ENCODE peak calls at places on chromosome 22, in four cellular contexts. S, Q, Z and X are unnamed samples.

GRCh38 chr22:49021097-49021925 is 806.4 kb downstream of the BRD1 start:
- DNase-seq in S (no peak), Q (no peak), Z (no peak), X (no peak)

GRCh38 chr22:50206599-50206998 is 5.8 kb downstream of the SELENOO start:
- DNase-seq in S (peak), Q (no peak), Z (peak), X (peak)

GRCh38 chr22:50599816-50600454 is 658 bp upstream of the MAPK8IP2 start:
- DNase-seq in S (peak), Q (no peak), Z (peak), X (peak)

GRCh38 chr22:17938484-17938924 is 85.9 kb downstream of the MICAL3 start:
- DNase-seq in S (no peak), Q (no peak), Z (no peak), X (peak)

GRCh38 chr22:50174382-50175190 is 4.1 kb downstream of the PANX2 start:
- DNase-seq in S (no peak), Q (no peak), Z (no peak), X (no peak)

GRCh38 chr22:30305519-30305905 is 16.2 kb upstream of the CASTOR1 start:
- DNase-seq in S (no peak), Q (peak), Z (peak), X (peak)

GRCh38 chr22:19097518-19097917 is 24.7 kb downstream of the DGCR2 start:
- DNase-seq in S (no peak), Q (no peak), Z (no peak), X (no peak)

GRCh38 chr22:28855355-28856094 is 27.8 kb upstream of the ZNRF3 start:
- DNase-seq in S (peak), Q (peak), Z (peak), X (peak)

GRCh38 chr22:27435839-27436581 is 365.5 kb downstream of the MN1 start:
- DNase-seq in S (peak), Q (no peak), Z (peak), X (peak)

GRCh38 chr22:47195676-47196492 is 433.4 kb downstream of the TBC1D22A start:
- DNase-seq in S (no peak), Q (no peak), Z (no peak), X (peak)

GRCh38 chr22:20720692-20721408 is 53.1 kb upstream of the SERPIND1 start:
- DNase-seq in S (no peak), Q (no peak), Z (no peak), X (no peak)

GRCh38 chr22:17167486-17167885 is 8.4 kb upstream of the HDHD5 start:
- DNase-seq in S (no peak), Q (no peak), Z (no peak), X (no peak)

GRCh38 chr22:27011717-27012116 is 354.3 kb downstream of the MIAT start:
- DNase-seq in S (no peak), Q (no peak), Z (no peak), X (no peak)

GRCh38 chr22:35072939-35073338 is 7.0 kb downstream of the ISX start:
- DNase-seq in S (no peak), Q (no peak), Z (no peak), X (peak)

GRCh38 chr22:48145738-48146137 is 1383.3 kb downstream of the TBC1D22A start:
- DNase-seq in S (no peak), Q (no peak), Z (no peak), X (no peak)

GRCh38 chr22:24400726-24401596 is 26.4 kb upstream of the ADORA2A start:
- DNase-seq in S (no peak), Q (no peak), Z (no peak), X (no peak)

GRCh38 chr22:47092896-47093311 is 330.5 kb downstream of the TBC1D22A start:
- DNase-seq in S (no peak), Q (no peak), Z (no peak), X (peak)

GRCh38 chr22:27116295-27116694 is 458.9 kb downstream of the MIAT start:
- DNase-seq in S (no peak), Q (no peak), Z (no peak), X (no peak)

GRCh38 chr22:21764038-21764804 is 28.6 kb upstream of the YPEL1 start:
- DNase-seq in S (no peak), Q (no peak), Z (no peak), X (no peak)

GRCh38 chr22:49212466-49212865 is 615.2 kb downstream of the BRD1 start:
- DNase-seq in S (no peak), Q (no peak), Z (no peak), X (no peak)

GRCh38 chr22:49372530-49373288 is 455.0 kb downstream of the BRD1 start:
- DNase-seq in S (no peak), Q (peak), Z (no peak), X (no peak)

GRCh38 chr22:17104336-17104935 is 16.7 kb downstream of the TMEM121B start:
- DNase-seq in S (no peak), Q (no peak), Z (no peak), X (no peak)

GRCh38 chr22:28741758-28742561 is at the start of the genes CHEK2 and HSCB:
- DNase-seq in S (peak), Q (peak), Z (peak), X (peak)

GRCh38 chr22:50627914-50628542 is at the start of gene ARSA:
- DNase-seq in S (peak), Q (peak), Z (peak), X (peak)

GRCh38 chr22:49255741-49256318 is 571.8 kb downstream of the BRD1 start:
- DNase-seq in S (no peak), Q (no peak), Z (no peak), X (no peak)

GRCh38 chr22:30277547-30278344 is 11.1 kb upstream of the OSM start:
- DNase-seq in S (no peak), Q (no peak), Z (peak), X (peak)

GRCh38 chr22:29470159-29470855 is 9.7 kb upstream of the NEFH start:
- DNase-seq in S (peak), Q (peak), Z (peak), X (peak)

GRCh38 chr22:31495343-31495742 is 993 bp upstream of the SFI1 start:
- DNase-seq in S (no peak), Q (no peak), Z (no peak), X (no peak)

GRCh38 chr22:42344391-42344861 is 74.0 kb upstream of the TCF20 start:
- DNase-seq in S (peak), Q (no peak), Z (no peak), X (peak)

GRCh38 chr22:49417833-49418232 is 409.8 kb downstream of the BRD1 start:
- DNase-seq in S (no peak), Q (no peak), Z (no peak), X (no peak)

GRCh38 chr22:42277988-42278776 is 7.7 kb upstream of the TCF20 start:
- DNase-seq in S (no peak), Q (no peak), Z (peak), X (peak)

GRCh38 chr22:29126670-29127069 is 53.8 kb downstream of the KREMEN1 start:
- DNase-seq in S (no peak), Q (no peak), Z (no peak), X (no peak)

GRCh38 chr22:36873614-36874308 is 13.0 kb downstream of the NCF4 start:
- DNase-seq in S (peak), Q (no peak), Z (peak), X (peak)

GRCh38 chr22:20491346-20491745 is 4.2 kb downstream of the KLHL22 start:
- DNase-seq in S (no peak), Q (no peak), Z (no peak), X (no peak)

GRCh38 chr22:45831394-45831793 is 145.6 kb downstream of the WNT7B start:
- DNase-seq in S (no peak), Q (no peak), Z (peak), X (peak)
- TF ChIP-seq CTCF in S (peak), Q (no peak), Z (peak), X (peak)

DNA sequence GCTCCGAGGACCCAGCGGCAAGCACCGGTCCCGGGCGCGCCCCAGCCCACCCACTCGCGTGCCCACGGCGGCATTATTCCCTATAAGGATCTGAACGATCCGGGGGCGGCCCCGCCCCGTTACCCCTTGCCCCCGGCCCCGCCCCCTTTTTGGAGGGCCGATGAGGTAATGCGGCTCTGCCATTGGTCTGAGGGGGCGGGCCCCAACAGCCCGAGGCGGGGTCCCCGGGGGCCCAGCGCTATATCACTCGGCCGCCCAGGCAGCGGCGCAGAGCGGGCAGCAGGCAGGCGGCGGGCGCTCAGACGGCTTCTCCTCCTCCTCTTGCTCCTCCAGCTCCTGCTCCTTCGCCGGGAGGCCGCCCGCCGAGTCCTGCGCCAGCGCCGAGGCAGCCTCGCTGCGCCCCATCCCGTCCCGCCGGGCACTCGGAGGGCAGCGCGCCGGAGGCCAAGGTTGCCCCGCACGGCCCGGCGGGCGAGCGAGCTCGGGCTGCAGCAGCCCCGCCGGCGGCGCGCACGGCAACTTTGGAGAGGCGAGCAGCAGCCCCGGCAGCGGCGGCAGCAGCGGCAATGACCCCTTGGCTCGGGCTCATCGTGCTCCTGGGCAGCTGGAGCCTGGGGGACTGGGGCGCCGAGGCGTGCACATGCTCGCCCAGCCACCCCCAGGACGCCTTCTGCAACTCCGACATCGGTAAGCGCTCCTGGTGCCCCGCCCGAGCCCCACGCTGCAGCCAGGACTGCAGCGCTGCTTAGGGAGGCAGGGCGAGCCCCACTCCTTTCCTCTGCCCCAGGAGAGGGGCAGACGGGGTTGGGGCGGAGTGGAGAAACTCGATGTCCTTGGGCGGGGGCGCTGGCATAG is at the start of gene TIMP3:
- DNase-seq in S (peak), Q (peak), Z (no peak), X (peak)
- H3K4me3 ChIP-seq in S (peak), Q (peak), Z (no peak), X (peak)

DNA sequence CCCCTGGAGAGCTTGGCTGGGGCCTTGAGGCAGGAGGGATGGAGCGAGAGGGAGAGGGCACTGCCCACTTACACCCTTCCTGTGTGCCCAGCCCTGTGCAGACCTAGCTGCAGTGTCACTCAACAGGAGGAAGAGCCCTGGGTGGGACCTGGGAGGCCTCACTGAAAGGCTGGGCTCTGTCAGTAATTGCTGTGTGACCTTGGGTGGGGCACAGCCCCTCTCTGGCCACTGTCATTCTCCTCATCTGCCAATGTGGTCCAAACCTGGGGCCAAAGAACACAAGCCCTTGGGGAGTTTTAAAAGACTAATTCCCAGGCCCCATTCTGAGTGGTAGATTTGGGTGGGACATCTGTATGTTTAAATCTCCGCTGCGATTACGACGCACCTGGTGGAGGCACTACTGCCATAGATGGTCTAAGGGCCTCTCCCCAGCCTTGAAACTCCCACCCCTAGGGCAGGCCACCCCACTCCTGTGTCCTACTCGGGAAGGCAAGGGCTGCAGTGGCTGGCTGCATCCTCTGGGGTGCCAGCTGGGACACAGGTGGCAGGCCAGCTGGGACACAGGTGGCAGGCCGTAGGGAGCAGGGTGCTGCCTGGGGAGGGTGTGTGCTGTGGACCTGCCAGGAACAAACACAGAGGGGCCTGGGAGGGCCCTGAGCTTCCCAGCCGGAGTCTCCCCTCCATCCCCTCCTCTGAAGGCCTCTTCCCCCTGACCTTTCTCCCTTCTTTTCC is 12.3 kb upstream of the SOX10 start:
- DNase-seq in S (no peak), Q (no peak), Z (no peak), X (no peak)
- TF ChIP-seq CTCF in S (no peak), Q (no peak), Z (no peak), X (no peak)

DNA sequence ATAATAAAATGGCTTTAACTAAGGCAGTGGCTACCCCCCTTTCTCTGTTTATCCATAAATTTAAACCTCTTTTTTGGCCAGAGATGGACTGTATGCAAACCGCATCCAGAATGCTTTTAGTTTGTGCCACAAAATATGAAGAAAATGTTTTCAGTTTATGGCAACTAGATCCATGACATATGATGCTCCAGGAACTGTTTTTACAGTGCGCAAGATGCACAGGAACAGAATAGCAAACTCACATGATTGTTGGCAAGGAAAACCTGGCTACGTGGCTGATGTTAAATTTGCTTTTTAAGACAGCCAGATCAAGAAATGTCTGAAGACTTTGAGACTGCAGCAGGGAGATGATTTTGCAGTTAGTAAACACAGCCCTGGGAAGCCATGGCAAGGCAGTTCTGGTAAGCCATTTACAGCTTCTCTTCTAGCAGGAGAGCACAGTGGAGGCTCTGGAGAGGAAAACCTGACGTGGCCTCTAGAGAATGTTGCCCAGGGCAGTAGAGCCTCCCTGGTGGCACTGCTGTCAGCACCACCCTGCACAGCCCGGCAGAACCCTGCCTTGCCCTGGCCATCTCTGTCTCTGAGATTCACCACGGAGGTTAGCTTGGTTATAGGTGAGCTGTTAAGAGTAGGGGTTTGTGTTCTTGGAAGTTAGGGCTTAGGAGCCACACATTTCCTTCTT is 69.8 kb upstream of the TNRC6B start:
- DNase-seq in S (no peak), Q (no peak), Z (no peak), X (peak)
- H3K4me3 ChIP-seq in S (no peak), Q (no peak), Z (peak), X (no peak)

DNA sequence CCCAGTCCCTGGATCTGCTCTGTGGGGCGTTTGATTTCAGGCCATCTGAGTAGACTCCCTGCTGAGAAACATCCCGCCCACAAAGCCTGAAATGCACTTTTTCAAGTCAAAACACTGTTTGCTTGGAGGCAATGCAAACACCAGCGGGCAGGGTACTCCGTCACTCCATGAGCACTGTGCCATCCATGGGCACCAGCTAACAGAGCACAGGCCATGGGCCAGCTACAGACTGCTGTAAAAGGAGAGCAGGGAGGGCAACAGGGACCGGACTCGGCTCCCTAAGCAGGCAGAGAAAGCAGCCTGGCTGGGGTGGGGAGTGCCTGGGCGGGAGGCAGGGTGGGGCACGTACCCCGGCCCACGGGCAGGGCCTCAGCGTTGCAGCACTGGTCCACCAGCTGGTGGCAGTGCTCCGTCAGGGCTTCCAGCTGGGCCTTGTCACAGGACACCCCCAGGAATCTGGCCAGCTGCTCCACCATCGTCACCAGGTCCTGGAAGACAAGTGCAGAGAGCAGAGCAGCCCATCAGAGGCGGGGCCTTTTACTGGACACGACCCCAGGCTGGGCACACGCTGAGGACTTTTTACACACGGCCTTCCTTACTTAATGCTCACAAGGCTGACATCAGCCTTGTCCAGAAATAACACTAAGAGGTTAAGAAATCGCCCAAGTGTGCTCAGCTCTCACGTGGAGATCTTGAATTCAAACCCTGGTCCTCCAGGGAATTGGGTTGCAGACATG is 16.8 kb upstream of the EFCAB6 start:
- DNase-seq in S (peak), Q (peak), Z (no peak), X (peak)
- TF ChIP-seq CTCF in S (peak), Q (no peak), Z (no peak), X (peak)

GRCh38 chr22:25965331-25965730 is 203.9 kb upstream of the SEZ6L start:
- DNase-seq in S (no peak), Q (no peak), Z (no peak), X (no peak)

GRCh38 chr22:25962711-25963110 is 206.6 kb upstream of the SEZ6L start:
- DNase-seq in S (no peak), Q (no peak), Z (no peak), X (no peak)

GRCh38 chr22:25969286-25969685 is 200.0 kb upstream of the SEZ6L start:
- DNase-seq in S (no peak), Q (no peak), Z (no peak), X (no peak)

GRCh38 chr22:25969901-25970300 is 199.4 kb upstream of the SEZ6L start:
- DNase-seq in S (no peak), Q (no peak), Z (no peak), X (no peak)

GRCh38 chr22:25966448-25966913 is 202.8 kb upstream of the SEZ6L start:
- DNase-seq in S (no peak), Q (no peak), Z (no peak), X (no peak)
- H3K4me3 ChIP-seq in S (no peak), Q (no peak), Z (no peak), X (no peak)